ENCODE peak calls at places on chromosome 21, in seven cellular contexts. B is breast epithelium, J is A549, F is body of pancreas, L is K562, S is Peyer's patch, Y is esophagus squamous epithelium. K is an unnamed sample.
A peak's percentile ranks its signal among the peaks of the same experiment; 100 is the strongest.

GRCh38 chr21:40143822-40144525 is 276.7 kb downstream of the PCP4 start:
- DNase-seq in Y (no peak), F (peak; percentile 70), S (no peak), J (peak; percentile 33), L (peak; percentile 56), B (peak; percentile 61), K (peak; percentile 69)

GRCh38 chr21:28393279-28393678 is 599.4 kb downstream of the LTN1 start:
- DNase-seq in L (no peak), S (peak; percentile 50), F (peak; percentile 74), B (no peak), J (no peak), Y (no peak), K (peak; percentile 20)

GRCh38 chr21:44509539-44509938 is 30.5 kb downstream of the KRTAP10-1 start:
- DNase-seq in L (no peak), S (peak; percentile 75), Y (no peak), J (peak; percentile 39), B (peak; percentile 77), F (peak; percentile 93), K (no peak)

GRCh38 chr21:17048974-17049373 is 463.9 kb upstream of the CXADR start:
- DNase-seq in L (no peak), F (no peak), B (no peak), S (no peak), Y (no peak), J (no peak), K (no peak)

GRCh38 chr21:39582749-39583148 is 30.0 kb upstream of the B3GALT5 start:
- DNase-seq in L (no peak), S (no peak), B (no peak), Y (no peak), J (no peak), F (no peak), K (no peak)

GRCh38 chr21:23452384-23453083 is 2154.7 kb downstream of the MRPL39 start:
- DNase-seq in B (no peak), F (peak; percentile 24), L (no peak), J (no peak), S (no peak), Y (no peak), K (peak; percentile 1)

GRCh38 chr21:28538987-28539622 is 453.6 kb downstream of the LTN1 start:
- DNase-seq in B (no peak), Y (no peak), S (no peak), F (no peak), L (no peak), J (no peak), K (no peak)

GRCh38 chr21:39634507-39634906 is 21.8 kb downstream of the B3GALT5 start:
- DNase-seq in J (no peak), B (no peak), S (no peak), L (no peak), F (no peak), Y (no peak), K (no peak)

GRCh38 chr21:14736162-14736561 is 190.0 kb upstream of the SAMSN1 start:
- DNase-seq in L (no peak), S (no peak), Y (no peak), F (no peak), B (no peak), J (no peak), K (no peak)

GRCh38 chr21:44694776-44695175 is 2.2 kb upstream of the KRTAP10-12 start:
- DNase-seq in F (no peak), L (no peak), Y (no peak), J (no peak), B (no peak), S (no peak), K (no peak)

GRCh38 chr21:42974832-42975820 is 764 bp downstream of the PKNOX1 start:
- DNase-seq in Y (no peak), L (peak; percentile 90), B (peak; percentile 55), S (peak; percentile 73), F (peak; percentile 73), J (peak; percentile 56), K (peak; percentile 88)
- TF ChIP-seq POLR2A in Y (peak; percentile 30), L (peak; percentile 63), B (no peak), S (no peak), F (no peak), J (peak; percentile 28), K (no peak)

DNA sequence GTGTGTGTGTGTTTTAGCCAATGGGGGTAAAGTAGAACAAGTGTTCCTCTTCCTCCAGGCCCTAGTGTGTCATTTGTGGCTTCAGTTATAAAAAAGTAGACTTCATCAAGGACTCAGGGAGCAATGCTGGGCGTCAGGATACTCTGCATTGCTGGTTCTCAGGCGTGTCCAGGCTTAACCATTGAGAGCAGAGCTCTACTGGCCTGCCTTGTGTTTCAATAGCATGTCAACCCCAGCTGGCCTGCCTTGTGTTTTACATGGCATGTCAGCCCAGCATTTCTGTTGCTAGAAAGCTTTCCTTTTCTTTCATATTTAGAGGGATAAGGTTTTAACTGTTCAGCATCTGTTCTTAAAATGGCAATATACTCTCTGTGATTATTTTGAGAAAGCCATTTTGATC is 117.6 kb upstream of the TMPRSS15 start:
- DNase-seq in B (no peak), Y (no peak), J (no peak), F (no peak), L (no peak), S (no peak), K (no peak)
- TF ChIP-seq POLR2A in B (no peak), Y (no peak), J (no peak), F (no peak), L (no peak), S (no peak), K (no peak)

GRCh38 chr21:26169611-26170470 is 729 bp downstream of the APP start:
- DNase-seq in Y (no peak), J (peak; percentile 58), L (peak; percentile 10), S (peak; percentile 85), F (peak; percentile 57), B (peak; percentile 61), K (peak; percentile 56)
- TF ChIP-seq POLR2A in Y (peak; percentile 14), J (no peak), L (no peak), S (no peak), F (peak; percentile 31), B (no peak), K (no peak)

DNA sequence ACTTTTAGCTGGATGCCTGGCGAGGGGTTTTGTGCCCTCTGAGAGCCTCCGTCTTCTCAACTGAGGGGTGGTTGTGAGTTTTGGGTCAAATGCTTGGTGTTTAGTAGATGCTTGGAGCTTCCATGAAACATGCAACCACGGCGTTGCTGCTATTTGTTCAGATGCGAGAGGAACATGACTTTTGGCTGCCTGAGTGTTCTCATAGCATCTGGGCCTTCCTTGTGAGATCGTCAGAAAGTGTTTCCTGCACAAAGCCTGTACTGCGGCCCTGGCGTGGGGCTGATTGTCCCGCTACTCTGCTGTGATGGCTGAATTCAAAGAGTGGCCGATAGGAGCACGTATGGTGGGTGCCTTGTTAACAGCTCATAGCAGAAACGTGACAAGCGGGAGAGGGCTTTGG is 69.8 kb upstream of the FAM3B start:
- DNase-seq in F (no peak), S (no peak), Y (no peak), J (no peak), L (no peak), B (no peak), K (no peak)
- TF ChIP-seq POLR2A in F (no peak), S (no peak), Y (no peak), J (no peak), L (no peak), B (no peak), K (no peak)

GRCh38 chr21:32537569-32537881 is 47.8 kb downstream of the TCP10L start:
- DNase-seq in L (no peak), J (no peak), B (no peak), S (no peak), F (peak; percentile 80), Y (no peak), K (no peak)

GRCh38 chr21:32534113-32534512 is 51.2 kb downstream of the TCP10L start:
- DNase-seq in S (no peak), B (no peak), F (no peak), J (no peak), L (no peak), Y (no peak), K (no peak)

GRCh38 chr21:32533053-32533452 is 52.3 kb downstream of the TCP10L start:
- DNase-seq in S (no peak), Y (no peak), J (no peak), B (no peak), F (no peak), L (no peak), K (no peak)

GRCh38 chr21:32533611-32534010 is 51.7 kb downstream of the TCP10L start:
- DNase-seq in L (no peak), S (no peak), B (no peak), Y (no peak), F (no peak), J (no peak), K (no peak)

DNA sequence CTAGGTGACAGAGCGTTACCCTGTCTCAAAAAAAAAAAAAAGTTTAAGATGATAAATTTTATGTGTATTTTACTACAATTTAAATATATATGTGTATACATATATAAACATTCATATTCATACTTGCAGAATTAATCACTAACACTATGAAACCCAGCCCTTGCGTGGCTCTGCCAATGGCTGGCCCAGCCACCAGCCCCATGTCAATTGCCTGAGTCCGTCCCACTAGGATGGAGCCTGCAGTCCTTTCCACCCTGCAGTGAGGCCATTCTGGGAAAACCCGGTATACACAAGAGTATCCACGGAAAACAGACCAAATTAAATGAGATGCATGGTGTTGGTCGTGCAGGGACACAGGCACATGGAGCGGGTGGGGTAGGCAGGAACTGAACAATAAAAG is 49.7 kb downstream of the TCP10L start:
- DNase-seq in Y (no peak), B (no peak), L (no peak), S (no peak), F (no peak), J (no peak), K (no peak)
- TF ChIP-seq POLR2A in Y (no peak), B (no peak), L (no peak), S (no peak), F (no peak), J (no peak), K (no peak)

GRCh38 chr21:31497939-31498338 is 153.9 kb upstream of the TIAM1 start:
- DNase-seq in Y (no peak), F (no peak), L (no peak), B (no peak), J (no peak), S (no peak), K (no peak)

GRCh38 chr21:31500071-31500470 is 156.0 kb upstream of the TIAM1 start:
- DNase-seq in J (no peak), B (no peak), Y (no peak), F (no peak), S (no peak), L (no peak), K (no peak)

GRCh38 chr21:31500976-31501375 is 156.9 kb upstream of the TIAM1 start:
- DNase-seq in S (no peak), B (no peak), Y (no peak), F (no peak), J (no peak), L (no peak), K (no peak)

GRCh38 chr21:31501921-31502320 is 157.6 kb upstream of the SOD1 start:
- DNase-seq in L (no peak), F (no peak), J (no peak), B (no peak), S (no peak), Y (no peak), K (no peak)

GRCh38 chr21:31498985-31499384 is 154.9 kb upstream of the TIAM1 start:
- DNase-seq in B (no peak), F (no peak), J (no peak), S (no peak), Y (no peak), L (no peak), K (no peak)
- TF ChIP-seq POLR2A in B (no peak), F (no peak), J (no peak), S (no peak), Y (no peak), L (no peak), K (no peak)